ENCODE peak calls at places on chromosomes 16 and 17, in ten cellular contexts. One of them, this sample, is unnamed.

GRCh38 chr16:48959747-48960146 is 321.9 kb downstream of the CBLN1 start:
- DNase-seq in GM23338: no peak
- DNase-seq in neural crest cell: no peak
- DNase-seq in progenitor cell of endocrine pancreas: no peak
- DNase-seq in activated T-cell treated with anti-CD3 and anti-CD28 coated beads, Interleukin-2, amount 50 U/mL, for 1 hour: no peak
- DNase-seq in mammary epithelial cell: no peak
- DNase-seq in HTR-8/SVneo: no peak
- DNase-seq in EL: no peak
- DNase-seq in heart left ventricle: no peak
- DNase-seq in activated CD8-positive, alpha-beta memory T cell treated with anti-CD3 and anti-CD28 coated beads for 4 hours: no peak
- DNase-seq in this sample: no peak

GRCh38 chr17:74107107-74107506 is 96.4 kb upstream of the RPL38 start:
- DNase-seq in EL: no peak
- DNase-seq in GM23338: no peak
- DNase-seq in activated T-cell treated with anti-CD3 and anti-CD28 coated beads, Interleukin-2, amount 50 U/mL, for 1 hour: no peak
- DNase-seq in heart left ventricle: no peak
- DNase-seq in HTR-8/SVneo: no peak
- DNase-seq in progenitor cell of endocrine pancreas: no peak
- DNase-seq in activated CD8-positive, alpha-beta memory T cell treated with anti-CD3 and anti-CD28 coated beads for 4 hours: no peak
- DNase-seq in neural crest cell: no peak
- DNase-seq in mammary epithelial cell: no peak
- DNase-seq in this sample: no peak

GRCh38 chr17:48132375-48132774 is 24.8 kb downstream of the SNX11 start:
- DNase-seq in heart left ventricle: no peak
- DNase-seq in progenitor cell of endocrine pancreas: no peak
- DNase-seq in neural crest cell: no peak
- DNase-seq in activated T-cell treated with anti-CD3 and anti-CD28 coated beads, Interleukin-2, amount 50 U/mL, for 1 hour: no peak
- DNase-seq in GM23338: no peak
- DNase-seq in EL: no peak
- DNase-seq in mammary epithelial cell: no peak
- DNase-seq in activated CD8-positive, alpha-beta memory T cell treated with anti-CD3 and anti-CD28 coated beads for 4 hours: no peak
- DNase-seq in HTR-8/SVneo: no peak
- DNase-seq in this sample: no peak

GRCh38 chr16:84484579-84485254 is 19.7 kb downstream of the MEAK7 start:
- DNase-seq in heart left ventricle: peak
- DNase-seq in mammary epithelial cell: no peak
- DNase-seq in HTR-8/SVneo: peak
- DNase-seq in neural crest cell: peak
- DNase-seq in GM23338: peak
- DNase-seq in activated CD8-positive, alpha-beta memory T cell treated with anti-CD3 and anti-CD28 coated beads for 4 hours: no peak
- DNase-seq in progenitor cell of endocrine pancreas: peak
- DNase-seq in EL: peak
- DNase-seq in activated T-cell treated with anti-CD3 and anti-CD28 coated beads, Interleukin-2, amount 50 U/mL, for 1 hour: no peak
- DNase-seq in this sample: no peak

GRCh38 chr17:48869821-48870318 is 22.7 kb upstream of the ATP5MC1 start:
- DNase-seq in EL: no peak
- DNase-seq in progenitor cell of endocrine pancreas: no peak
- DNase-seq in HTR-8/SVneo: no peak
- DNase-seq in mammary epithelial cell: no peak
- DNase-seq in heart left ventricle: no peak
- DNase-seq in activated T-cell treated with anti-CD3 and anti-CD28 coated beads, Interleukin-2, amount 50 U/mL, for 1 hour: no peak
- DNase-seq in GM23338: no peak
- DNase-seq in activated CD8-positive, alpha-beta memory T cell treated with anti-CD3 and anti-CD28 coated beads for 4 hours: no peak
- DNase-seq in neural crest cell: no peak
- DNase-seq in this sample: no peak

GRCh38 chr17:80961931-80962330 is 29.7 kb upstream of the CHMP6 start:
- DNase-seq in heart left ventricle: no peak
- DNase-seq in EL: no peak
- DNase-seq in progenitor cell of endocrine pancreas: no peak
- DNase-seq in activated CD8-positive, alpha-beta memory T cell treated with anti-CD3 and anti-CD28 coated beads for 4 hours: no peak
- DNase-seq in mammary epithelial cell: no peak
- DNase-seq in HTR-8/SVneo: no peak
- DNase-seq in activated T-cell treated with anti-CD3 and anti-CD28 coated beads, Interleukin-2, amount 50 U/mL, for 1 hour: no peak
- DNase-seq in GM23338: no peak
- DNase-seq in neural crest cell: no peak
- DNase-seq in this sample: no peak

GRCh38 chr17:17564323-17564722 is 27.2 kb downstream of the PEMT start:
- DNase-seq in HTR-8/SVneo: no peak
- DNase-seq in heart left ventricle: no peak
- DNase-seq in mammary epithelial cell: no peak
- DNase-seq in GM23338: no peak
- DNase-seq in activated CD8-positive, alpha-beta memory T cell treated with anti-CD3 and anti-CD28 coated beads for 4 hours: no peak
- DNase-seq in activated T-cell treated with anti-CD3 and anti-CD28 coated beads, Interleukin-2, amount 50 U/mL, for 1 hour: no peak
- DNase-seq in EL: no peak
- DNase-seq in progenitor cell of endocrine pancreas: no peak
- DNase-seq in neural crest cell: no peak
- DNase-seq in this sample: no peak

GRCh38 chr16:67959520-67959919 is 8.9 kb downstream of the SLC12A4 start:
- DNase-seq in mammary epithelial cell: no peak
- DNase-seq in neural crest cell: no peak
- DNase-seq in GM23338: no peak
- DNase-seq in HTR-8/SVneo: peak
- DNase-seq in EL: peak
- DNase-seq in activated CD8-positive, alpha-beta memory T cell treated with anti-CD3 and anti-CD28 coated beads for 4 hours: no peak
- DNase-seq in progenitor cell of endocrine pancreas: no peak
- DNase-seq in activated T-cell treated with anti-CD3 and anti-CD28 coated beads, Interleukin-2, amount 50 U/mL, for 1 hour: no peak
- DNase-seq in heart left ventricle: peak
- DNase-seq in this sample: no peak

GRCh38 chr16:2511128-2511785 is 2.5 kb upstream of the ATP6V0C start:
- DNase-seq in mammary epithelial cell: no peak
- DNase-seq in activated CD8-positive, alpha-beta memory T cell treated with anti-CD3 and anti-CD28 coated beads for 4 hours: no peak
- DNase-seq in EL: peak
- DNase-seq in heart left ventricle: no peak
- DNase-seq in progenitor cell of endocrine pancreas: no peak
- DNase-seq in activated T-cell treated with anti-CD3 and anti-CD28 coated beads, Interleukin-2, amount 50 U/mL, for 1 hour: no peak
- DNase-seq in neural crest cell: no peak
- DNase-seq in HTR-8/SVneo: no peak
- DNase-seq in GM23338: peak
- DNase-seq in this sample: no peak

GRCh38 chr17:81705518-81706231 is 2.5 kb downstream of the MRPL12 start:
- DNase-seq in HTR-8/SVneo: no peak
- DNase-seq in heart left ventricle: no peak
- DNase-seq in EL: no peak
- DNase-seq in activated T-cell treated with anti-CD3 and anti-CD28 coated beads, Interleukin-2, amount 50 U/mL, for 1 hour: no peak
- DNase-seq in GM23338: no peak
- DNase-seq in progenitor cell of endocrine pancreas: no peak
- DNase-seq in neural crest cell: no peak
- DNase-seq in activated CD8-positive, alpha-beta memory T cell treated with anti-CD3 and anti-CD28 coated beads for 4 hours: no peak
- DNase-seq in mammary epithelial cell: no peak
- DNase-seq in this sample: no peak

GRCh38 chr16:58019866-58020538 is 5.6 kb upstream of the MMP15 start:
- DNase-seq in progenitor cell of endocrine pancreas: no peak
- DNase-seq in activated T-cell treated with anti-CD3 and anti-CD28 coated beads, Interleukin-2, amount 50 U/mL, for 1 hour: no peak
- DNase-seq in neural crest cell: no peak
- DNase-seq in GM23338: no peak
- DNase-seq in EL: no peak
- DNase-seq in activated CD8-positive, alpha-beta memory T cell treated with anti-CD3 and anti-CD28 coated beads for 4 hours: no peak
- DNase-seq in heart left ventricle: peak
- DNase-seq in mammary epithelial cell: no peak
- DNase-seq in HTR-8/SVneo: no peak
- DNase-seq in this sample: no peak

GRCh38 chr16:20799599-20799998 is 6.7 kb downstream of the ERI2 start:
- DNase-seq in activated CD8-positive, alpha-beta memory T cell treated with anti-CD3 and anti-CD28 coated beads for 4 hours: no peak
- DNase-seq in heart left ventricle: no peak
- DNase-seq in HTR-8/SVneo: no peak
- DNase-seq in activated T-cell treated with anti-CD3 and anti-CD28 coated beads, Interleukin-2, amount 50 U/mL, for 1 hour: no peak
- DNase-seq in neural crest cell: no peak
- DNase-seq in mammary epithelial cell: no peak
- DNase-seq in GM23338: peak
- DNase-seq in progenitor cell of endocrine pancreas: no peak
- DNase-seq in EL: no peak
- DNase-seq in this sample: no peak

GRCh38 chr16:24685539-24686432 is 43.7 kb upstream of the TNRC6A start:
- DNase-seq in HTR-8/SVneo: peak
- DNase-seq in GM23338: peak
- DNase-seq in EL: peak
- DNase-seq in mammary epithelial cell: peak
- DNase-seq in progenitor cell of endocrine pancreas: peak
- DNase-seq in activated CD8-positive, alpha-beta memory T cell treated with anti-CD3 and anti-CD28 coated beads for 4 hours: no peak
- DNase-seq in activated T-cell treated with anti-CD3 and anti-CD28 coated beads, Interleukin-2, amount 50 U/mL, for 1 hour: no peak
- DNase-seq in heart left ventricle: peak
- DNase-seq in neural crest cell: peak
- DNase-seq in this sample: no peak

GRCh38 chr16:1420111-1420539 is 422 bp downstream of the UQCC4 start:
- DNase-seq in HTR-8/SVneo: no peak
- DNase-seq in progenitor cell of endocrine pancreas: no peak
- DNase-seq in activated CD8-positive, alpha-beta memory T cell treated with anti-CD3 and anti-CD28 coated beads for 4 hours: no peak
- DNase-seq in heart left ventricle: peak
- DNase-seq in EL: no peak
- DNase-seq in activated T-cell treated with anti-CD3 and anti-CD28 coated beads, Interleukin-2, amount 50 U/mL, for 1 hour: no peak
- DNase-seq in mammary epithelial cell: no peak
- DNase-seq in neural crest cell: no peak
- DNase-seq in GM23338: no peak
- DNase-seq in this sample: no peak

GRCh38 chr17:47275245-47275984 is 21.8 kb downstream of the ITGB3 start:
- DNase-seq in HTR-8/SVneo: no peak
- DNase-seq in activated T-cell treated with anti-CD3 and anti-CD28 coated beads, Interleukin-2, amount 50 U/mL, for 1 hour: no peak
- DNase-seq in mammary epithelial cell: peak
- DNase-seq in EL: peak
- DNase-seq in heart left ventricle: peak
- DNase-seq in progenitor cell of endocrine pancreas: peak
- DNase-seq in GM23338: peak
- DNase-seq in activated CD8-positive, alpha-beta memory T cell treated with anti-CD3 and anti-CD28 coated beads for 4 hours: no peak
- DNase-seq in neural crest cell: no peak
- DNase-seq in this sample: peak

GRCh38 chr17:3835410-3836229 is 10.4 kb downstream of the NCBP3 start:
- DNase-seq in HTR-8/SVneo: no peak
- DNase-seq in activated CD8-positive, alpha-beta memory T cell treated with anti-CD3 and anti-CD28 coated beads for 4 hours: no peak
- DNase-seq in progenitor cell of endocrine pancreas: no peak
- DNase-seq in heart left ventricle: peak
- DNase-seq in mammary epithelial cell: no peak
- DNase-seq in activated T-cell treated with anti-CD3 and anti-CD28 coated beads, Interleukin-2, amount 50 U/mL, for 1 hour: no peak
- DNase-seq in neural crest cell: no peak
- DNase-seq in GM23338: no peak
- DNase-seq in EL: peak
- DNase-seq in this sample: no peak

GRCh38 chr17:35731239-35731931 is at the start of gene RASL10B:
- DNase-seq in EL: peak
- DNase-seq in mammary epithelial cell: no peak
- DNase-seq in HTR-8/SVneo: peak
- DNase-seq in activated T-cell treated with anti-CD3 and anti-CD28 coated beads, Interleukin-2, amount 50 U/mL, for 1 hour: peak
- DNase-seq in progenitor cell of endocrine pancreas: peak
- DNase-seq in GM23338: peak
- DNase-seq in heart left ventricle: peak
- DNase-seq in neural crest cell: peak
- DNase-seq in activated CD8-positive, alpha-beta memory T cell treated with anti-CD3 and anti-CD28 coated beads for 4 hours: peak
- DNase-seq in this sample: no peak

GRCh38 chr17:62859146-62859545 is 51.0 kb upstream of the MARCHF10 start:
- DNase-seq in heart left ventricle: no peak
- DNase-seq in activated CD8-positive, alpha-beta memory T cell treated with anti-CD3 and anti-CD28 coated beads for 4 hours: no peak
- DNase-seq in EL: peak
- DNase-seq in GM23338: no peak
- DNase-seq in neural crest cell: no peak
- DNase-seq in HTR-8/SVneo: no peak
- DNase-seq in activated T-cell treated with anti-CD3 and anti-CD28 coated beads, Interleukin-2, amount 50 U/mL, for 1 hour: no peak
- DNase-seq in progenitor cell of endocrine pancreas: no peak
- DNase-seq in mammary epithelial cell: no peak
- DNase-seq in this sample: no peak

GRCh38 chr17:43601280-43602050 is 55.3 kb upstream of the ETV4 start:
- DNase-seq in neural crest cell: no peak
- DNase-seq in activated CD8-positive, alpha-beta memory T cell treated with anti-CD3 and anti-CD28 coated beads for 4 hours: no peak
- DNase-seq in EL: no peak
- DNase-seq in GM23338: no peak
- DNase-seq in heart left ventricle: peak
- DNase-seq in mammary epithelial cell: no peak
- DNase-seq in HTR-8/SVneo: no peak
- DNase-seq in activated T-cell treated with anti-CD3 and anti-CD28 coated beads, Interleukin-2, amount 50 U/mL, for 1 hour: no peak
- DNase-seq in progenitor cell of endocrine pancreas: no peak
- DNase-seq in this sample: no peak

GRCh38 chr17:65423346-65424140 is 137.9 kb downstream of the AXIN2 start:
- DNase-seq in EL: no peak
- DNase-seq in mammary epithelial cell: no peak
- DNase-seq in HTR-8/SVneo: no peak
- DNase-seq in heart left ventricle: no peak
- DNase-seq in activated T-cell treated with anti-CD3 and anti-CD28 coated beads, Interleukin-2, amount 50 U/mL, for 1 hour: no peak
- DNase-seq in GM23338: peak
- DNase-seq in activated CD8-positive, alpha-beta memory T cell treated with anti-CD3 and anti-CD28 coated beads for 4 hours: no peak
- DNase-seq in progenitor cell of endocrine pancreas: no peak
- DNase-seq in neural crest cell: no peak
- DNase-seq in this sample: no peak

GRCh38 chr17:41848788-41849187 is 11.2 kb downstream of the KLHL10 start:
- DNase-seq in heart left ventricle: no peak
- DNase-seq in HTR-8/SVneo: no peak
- DNase-seq in activated T-cell treated with anti-CD3 and anti-CD28 coated beads, Interleukin-2, amount 50 U/mL, for 1 hour: no peak
- DNase-seq in progenitor cell of endocrine pancreas: no peak
- DNase-seq in neural crest cell: no peak
- DNase-seq in GM23338: no peak
- DNase-seq in activated CD8-positive, alpha-beta memory T cell treated with anti-CD3 and anti-CD28 coated beads for 4 hours: no peak
- DNase-seq in EL: no peak
- DNase-seq in mammary epithelial cell: no peak
- DNase-seq in this sample: no peak

GRCh38 chr17:64682261-64683181 is 20.4 kb upstream of the SMURF2 start:
- DNase-seq in GM23338: no peak
- DNase-seq in HTR-8/SVneo: no peak
- DNase-seq in activated CD8-positive, alpha-beta memory T cell treated with anti-CD3 and anti-CD28 coated beads for 4 hours: no peak
- DNase-seq in heart left ventricle: no peak
- DNase-seq in EL: peak
- DNase-seq in mammary epithelial cell: no peak
- DNase-seq in neural crest cell: no peak
- DNase-seq in progenitor cell of endocrine pancreas: no peak
- DNase-seq in activated T-cell treated with anti-CD3 and anti-CD28 coated beads, Interleukin-2, amount 50 U/mL, for 1 hour: no peak
- DNase-seq in this sample: no peak